ENCODE peak calls at places on chromosomes 6 and 20, in four cellular contexts. One of them, this sample, is unnamed.

GRCh38 chr6:70563540-70563939 is 3.2 kb upstream of the SDHAF4 start:
- DNase-seq in mammary epithelial cell: no peak
- DNase-seq in PC-3: no peak
- DNase-seq in fibroblast of lung: no peak
- DNase-seq in this sample: no peak

GRCh38 chr20:47063808-47064207 is 169.2 kb downstream of the EYA2 start:
- DNase-seq in PC-3: no peak
- DNase-seq in fibroblast of lung: no peak
- DNase-seq in mammary epithelial cell: no peak
- DNase-seq in this sample: no peak

GRCh38 chr6:16819752-16820151 is 58.5 kb upstream of the ATXN1 start:
- DNase-seq in PC-3: peak; percentile 61
- DNase-seq in mammary epithelial cell: no peak
- DNase-seq in fibroblast of lung: peak; percentile 22
- DNase-seq in this sample: no peak

GRCh38 chr6:112163295-112164257 is 76.2 kb downstream of the FAM229B start:
- DNase-seq in fibroblast of lung: peak; percentile 31
- DNase-seq in mammary epithelial cell: peak; percentile 39
- DNase-seq in PC-3: peak; percentile 64
- DNase-seq in this sample: peak; percentile 76

GRCh38 chr6:5644523-5645183 is 362.1 kb downstream of the NRN1 start:
- DNase-seq in fibroblast of lung: no peak
- DNase-seq in PC-3: peak; percentile 68
- DNase-seq in mammary epithelial cell: peak; percentile 21
- DNase-seq in this sample: no peak

GRCh38 chr6:81896561-81896960 is 144.1 kb upstream of the TENT5A start:
- DNase-seq in PC-3: no peak
- DNase-seq in mammary epithelial cell: no peak
- DNase-seq in fibroblast of lung: peak; percentile 84
- DNase-seq in this sample: no peak

GRCh38 chr6:14545496-14545895 is 427.9 kb downstream of the CD83 start:
- DNase-seq in mammary epithelial cell: no peak
- DNase-seq in PC-3: no peak
- DNase-seq in fibroblast of lung: no peak
- DNase-seq in this sample: no peak

GRCh38 chr20:49699200-49699992 is 14.3 kb downstream of the B4GALT5 start:
- DNase-seq in fibroblast of lung: peak; percentile 87
- DNase-seq in PC-3: peak; percentile 88
- DNase-seq in mammary epithelial cell: peak; percentile 93
- DNase-seq in this sample: peak; percentile 31

GRCh38 chr20:13525225-13525940 is 113.3 kb downstream of the TASP1 start:
- DNase-seq in mammary epithelial cell: peak; percentile 92
- DNase-seq in fibroblast of lung: peak; percentile 79
- DNase-seq in PC-3: peak; percentile 82
- DNase-seq in this sample: no peak

GRCh38 chr6:43493833-43494232 is 16.3 kb downstream of the LRRC73 start:
- DNase-seq in fibroblast of lung: no peak
- DNase-seq in mammary epithelial cell: peak; percentile 68
- DNase-seq in PC-3: no peak
- DNase-seq in this sample: peak; percentile 60

GRCh38 chr6:148021135-148021534 is 321.5 kb upstream of the SASH1 start:
- DNase-seq in mammary epithelial cell: no peak
- DNase-seq in fibroblast of lung: no peak
- DNase-seq in PC-3: no peak
- DNase-seq in this sample: no peak

GRCh38 chr6:125104425-125104824 is 49.1 kb upstream of the TPD52L1 start:
- DNase-seq in PC-3: no peak
- DNase-seq in fibroblast of lung: peak; percentile 84
- DNase-seq in mammary epithelial cell: peak; percentile 73
- DNase-seq in this sample: no peak

GRCh38 chr6:93779086-93779858 is 359.9 kb upstream of the EPHA7 start:
- DNase-seq in mammary epithelial cell: no peak
- DNase-seq in PC-3: no peak
- DNase-seq in fibroblast of lung: peak; percentile 34
- DNase-seq in this sample: peak; percentile 45

GRCh38 chr6:167099707-167100106 is 23.2 kb upstream of the CCR6 start:
- DNase-seq in mammary epithelial cell: no peak
- DNase-seq in fibroblast of lung: no peak
- DNase-seq in PC-3: no peak
- DNase-seq in this sample: no peak

GRCh38 chr6:169566319-169566718 is 135.5 kb downstream of the WDR27 start:
- DNase-seq in mammary epithelial cell: no peak
- DNase-seq in fibroblast of lung: no peak
- DNase-seq in PC-3: no peak
- DNase-seq in this sample: no peak

GRCh38 chr6:101150226-101150625 is 243.3 kb upstream of the GRIK2 start:
- DNase-seq in fibroblast of lung: no peak
- DNase-seq in PC-3: no peak
- DNase-seq in mammary epithelial cell: no peak
- DNase-seq in this sample: no peak

GRCh38 chr20:38208523-38208922 is 43.5 kb upstream of the TGM2 start:
- DNase-seq in mammary epithelial cell: no peak
- DNase-seq in PC-3: no peak
- DNase-seq in fibroblast of lung: no peak
- DNase-seq in this sample: no peak

GRCh38 chr6:151763938-151764680 is 43.4 kb upstream of the ESR1 start:
- DNase-seq in PC-3: peak; percentile 87
- DNase-seq in fibroblast of lung: peak; percentile 87
- DNase-seq in mammary epithelial cell: peak; percentile 97
- DNase-seq in this sample: peak; percentile 77

GRCh38 chr6:149043476-149044130 is 273.9 kb upstream of the TAB2 start:
- DNase-seq in PC-3: peak; percentile 37
- DNase-seq in fibroblast of lung: no peak
- DNase-seq in mammary epithelial cell: no peak
- DNase-seq in this sample: peak; percentile 37

GRCh38 chr6:90537723-90538407 is 49.0 kb downstream of the MAP3K7 start:
- DNase-seq in PC-3: no peak
- DNase-seq in mammary epithelial cell: no peak
- DNase-seq in fibroblast of lung: peak; percentile 67
- DNase-seq in this sample: no peak

GRCh38 chr6:121437861-121438651 is 2.6 kb downstream of the GJA1 start:
- DNase-seq in PC-3: peak; percentile 44
- DNase-seq in mammary epithelial cell: peak; percentile 82
- DNase-seq in fibroblast of lung: peak; percentile 76
- DNase-seq in this sample: peak; percentile 26

GRCh38 chr6:8852332-8852731 is 417.0 kb upstream of the SLC35B3 start:
- DNase-seq in PC-3: no peak
- DNase-seq in fibroblast of lung: no peak
- DNase-seq in mammary epithelial cell: no peak
- DNase-seq in this sample: no peak

GRCh38 chr20:46057856-46058655 is 29.0 kb downstream of the SLC12A5 start:
- DNase-seq in PC-3: no peak
- DNase-seq in fibroblast of lung: peak; percentile 35
- DNase-seq in mammary epithelial cell: no peak
- DNase-seq in this sample: peak; percentile 68

GRCh38 chr6:106820412-106820852 is 154.1 kb downstream of the CD24 start:
- DNase-seq in fibroblast of lung: peak; percentile 86
- DNase-seq in PC-3: peak; percentile 5
- DNase-seq in mammary epithelial cell: no peak
- DNase-seq in this sample: no peak

GRCh38 chr20:16615199-16615598 is 42.0 kb upstream of the KIF16B start:
- DNase-seq in fibroblast of lung: peak; percentile 60
- DNase-seq in PC-3: peak; percentile 75
- DNase-seq in mammary epithelial cell: peak; percentile 22
- DNase-seq in this sample: peak; percentile 66

GRCh38 chr20:13344671-13345070 is 123.6 kb downstream of the ISM1 start:
- DNase-seq in PC-3: no peak
- DNase-seq in fibroblast of lung: no peak
- DNase-seq in mammary epithelial cell: no peak
- DNase-seq in this sample: no peak

GRCh38 chr6:149513915-149514314 is 29.1 kb upstream of the ZC3H12D start:
- DNase-seq in mammary epithelial cell: no peak
- DNase-seq in fibroblast of lung: peak; percentile 65
- DNase-seq in PC-3: no peak
- DNase-seq in this sample: no peak

GRCh38 chr6:130132286-130132701 is 90.5 kb downstream of the SAMD3 start:
- DNase-seq in mammary epithelial cell: no peak
- DNase-seq in fibroblast of lung: no peak
- DNase-seq in PC-3: no peak
- DNase-seq in this sample: no peak

GRCh38 chr6:117118490-117118889 is 146.9 kb upstream of the VGLL2 start:
- DNase-seq in fibroblast of lung: no peak
- DNase-seq in mammary epithelial cell: no peak
- DNase-seq in PC-3: no peak
- DNase-seq in this sample: no peak

GRCh38 chr6:53032853-53033252 is 32.4 kb upstream of the FBXO9 start:
- DNase-seq in mammary epithelial cell: no peak
- DNase-seq in fibroblast of lung: peak; percentile 60
- DNase-seq in PC-3: peak; percentile 20
- DNase-seq in this sample: no peak

GRCh38 chr20:21607971-21608735 is 94.3 kb upstream of the NKX2-2 start:
- DNase-seq in mammary epithelial cell: no peak
- DNase-seq in fibroblast of lung: no peak
- DNase-seq in PC-3: peak; percentile 21
- DNase-seq in this sample: no peak

DNA sequence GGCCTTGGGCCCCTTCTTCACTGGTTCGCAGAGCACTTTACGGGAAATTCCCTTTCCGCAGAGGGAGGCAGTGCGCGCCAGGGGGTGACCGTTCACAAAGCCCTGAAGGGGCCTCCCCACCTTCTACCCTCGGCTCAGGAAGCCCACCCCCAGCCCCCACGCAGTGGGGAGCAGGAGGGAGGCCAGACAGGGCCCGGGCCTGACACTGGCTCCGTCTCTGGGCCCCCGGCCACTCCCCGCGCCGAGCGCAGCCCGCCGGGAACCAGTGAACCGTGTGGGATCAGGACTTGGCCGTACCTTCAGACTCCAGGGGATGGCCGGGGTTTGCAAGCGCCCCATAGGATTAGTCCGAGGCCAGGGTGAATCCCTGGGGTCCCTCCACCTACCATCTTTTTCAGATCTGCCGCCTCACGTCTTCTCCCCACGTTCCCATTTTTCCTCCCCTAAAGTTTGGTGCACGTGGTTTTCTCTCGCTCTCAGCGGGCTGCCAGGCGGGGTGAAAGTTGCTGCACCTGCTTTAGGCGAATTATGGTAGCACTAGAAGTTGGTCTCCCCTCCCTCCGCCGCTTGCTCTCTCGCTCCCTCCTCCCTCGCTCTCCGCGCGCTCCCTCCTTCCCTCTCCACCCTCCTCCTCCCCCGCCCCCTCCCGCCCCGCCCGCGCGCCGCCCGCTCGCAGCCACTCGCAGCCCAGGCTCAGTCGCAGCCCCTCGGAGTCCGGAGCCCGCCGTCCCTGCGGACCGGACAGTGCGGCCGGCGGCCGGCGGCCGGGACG is at the start of gene FOXP4:
- DNase-seq in fibroblast of lung: peak; percentile 97
- DNase-seq in PC-3: peak; percentile 90
- DNase-seq in mammary epithelial cell: peak; percentile 91
- DNase-seq in this sample: peak; percentile 96
- TF ChIP-seq CTCF in fibroblast of lung: no peak
- TF ChIP-seq CTCF in PC-3: no peak
- TF ChIP-seq CTCF in mammary epithelial cell: no peak
- TF ChIP-seq CTCF in this sample: no peak

GRCh38 chr6:32195652-32195901 is 3.1 kb upstream of the GPSM3 start:
- DNase-seq in fibroblast of lung: peak; percentile 100
- DNase-seq in mammary epithelial cell: peak; percentile 100
- DNase-seq in PC-3: peak; percentile 99
- DNase-seq in this sample: peak; percentile 100
- H3K4me2 ChIP-seq in fibroblast of lung: no peak overlapping the region
- H3K4me2 ChIP-seq in mammary epithelial cell: peak overlapping the region; percentile 93
- H3K4me2 ChIP-seq in PC-3: peak overlapping the region; percentile 98
- H3K4me2 ChIP-seq in this sample: no peak overlapping the region

GRCh38 chr6:168303982-168304751 is 15.4 kb downstream of the DACT2 start:
- DNase-seq in mammary epithelial cell: no peak
- DNase-seq in PC-3: no peak
- DNase-seq in fibroblast of lung: no peak
- DNase-seq in this sample: no peak
- H3K9me3 ChIP-seq in mammary epithelial cell: peaks cover 36% of the 10 kb centered on the region
- H3K9me3 ChIP-seq in PC-3: no peaks in the 10 kb centered on the region
- H3K9me3 ChIP-seq in fibroblast of lung: no peaks in the 10 kb centered on the region
- H3K9me3 ChIP-seq in this sample: no peaks in the 10 kb centered on the region

GRCh38 chr6:44681782-44682181 is 294.3 kb downstream of the CDC5L start:
- DNase-seq in fibroblast of lung: peak; percentile 79
- DNase-seq in mammary epithelial cell: no peak
- DNase-seq in PC-3: no peak
- DNase-seq in this sample: no peak
- TF ChIP-seq CTCF in fibroblast of lung: peak; percentile 11
- TF ChIP-seq CTCF in mammary epithelial cell: no peak
- TF ChIP-seq CTCF in PC-3: no peak
- TF ChIP-seq CTCF in this sample: no peak

GRCh38 chr20:32585519-32586127 is 490 bp upstream of the NOL4L start:
- DNase-seq in fibroblast of lung: no peak
- DNase-seq in mammary epithelial cell: no peak
- DNase-seq in PC-3: no peak
- DNase-seq in this sample: no peak
- H3K4me2 ChIP-seq in fibroblast of lung: no peak overlapping the region
- H3K4me2 ChIP-seq in mammary epithelial cell: peak overlapping the region; percentile 97
- H3K4me2 ChIP-seq in PC-3: no peak overlapping the region
- H3K4me2 ChIP-seq in this sample: peak overlapping the region; percentile 91

This sample was measured in hepatocyte.